ENCODE peak calls at places on chromosome 22, in five cellular contexts. I is IMR-90, J is neuronal stem cell, T is trophoblast cell, G is H1. C is an unnamed sample.

GRCh38 chr22:36017661-36018091 is 10.9 kb downstream of the RBFOX2 start:
- DNase-seq in I (no peak), J (no peak), T (no peak), G (no peak), C (no peak)

GRCh38 chr22:50473855-50474671 is 772 bp downstream of the SBF1 start:
- DNase-seq in I (peak; percentile 67), J (no peak), T (peak; percentile 59), G (no peak), C (peak; percentile 71)

GRCh38 chr22:32764330-32765116 is 37.0 kb upstream of the TIMP3 start:
- DNase-seq in I (peak; percentile 96), J (no peak), T (peak; percentile 78), G (no peak), C (peak; percentile 95)

GRCh38 chr22:43399338-43399979 is 12.4 kb upstream of the MPPED1 start:
- DNase-seq in I (no peak), J (no peak), T (no peak), G (no peak), C (no peak)

GRCh38 chr22:45235851-45236342 is 4.8 kb downstream of the KIAA0930 start:
- DNase-seq in I (no peak), J (no peak), T (no peak), G (no peak), C (no peak)

GRCh38 chr22:45502215-45503070 is at the start of gene FBLN1:
- DNase-seq in I (no peak), J (peak; percentile 85), T (peak; percentile 78), G (peak; percentile 86), C (peak; percentile 56)

GRCh38 chr22:27154717-27155116 is 497.3 kb downstream of the MIAT start:
- DNase-seq in I (no peak), J (no peak), T (no peak), G (no peak), C (no peak)

GRCh38 chr22:42960146-42960509 is 54.8 kb downstream of the PACSIN2 start:
- DNase-seq in I (peak; percentile 12), J (no peak), T (no peak), G (no peak), C (no peak)

GRCh38 chr22:45120931-45121330 is 42.8 kb upstream of the NUP50 start:
- DNase-seq in I (peak; percentile 54), J (no peak), T (no peak), G (no peak), C (peak; percentile 44)

GRCh38 chr22:17084554-17085276 is at the start of gene IL17RA:
- DNase-seq in I (peak; percentile 84), J (peak; percentile 75), T (peak; percentile 90), G (peak; percentile 95), C (peak; percentile 89)

GRCh38 chr22:50483556-50483955 is 2.2 kb downstream of the ADM2 start:
- DNase-seq in I (no peak), J (no peak), T (no peak), G (no peak), C (no peak)

GRCh38 chr22:44523981-44524759 is 26.1 kb upstream of the RTL6 start:
- DNase-seq in I (peak; percentile 99), J (no peak), T (peak; percentile 85), G (peak; percentile 27), C (peak; percentile 99)

GRCh38 chr22:41968601-41969000 is 642 bp upstream of the SEPTIN3 start:
- DNase-seq in I (peak; percentile 42), J (no peak), T (peak; percentile 55), G (no peak), C (no peak)

GRCh38 chr22:27609411-27610029 is 192.0 kb downstream of the MN1 start:
- DNase-seq in I (no peak), J (peak; percentile 35), T (no peak), G (no peak), C (no peak)

GRCh38 chr22:29820941-29821789 is 16.9 kb downstream of the ASCC2 start:
- DNase-seq in I (peak; percentile 98), J (no peak), T (peak; percentile 100), G (no peak), C (peak; percentile 97)

GRCh38 chr22:19942886-19943664 is 1.5 kb upstream of the TXNRD2 start:
- DNase-seq in I (peak; percentile 94), J (no peak), T (peak; percentile 85), G (no peak), C (peak; percentile 92)

GRCh38 chr22:32255217-32255616 is at the start of gene SLC5A4:
- DNase-seq in I (no peak), J (no peak), T (no peak), G (no peak), C (no peak)

GRCh38 chr22:45284705-45285305 is at the start of gene UPK3A:
- DNase-seq in I (no peak), J (peak; percentile 64), T (peak; percentile 68), G (peak; percentile 94), C (peak; percentile 29)

GRCh38 chr22:36505998-36506635 is 723 bp downstream of the FOXRED2 start:
- DNase-seq in I (no peak), J (no peak), T (no peak), G (no peak), C (no peak)

GRCh38 chr22:40498454-40499186 is 128.2 kb downstream of the SGSM3 start:
- DNase-seq in I (peak; percentile 97), J (no peak), T (peak; percentile 97), G (no peak), C (peak; percentile 94)

GRCh38 chr22:20782601-20783299 is 8.8 kb downstream of the SERPIND1 start:
- DNase-seq in I (no peak), J (no peak), T (peak; percentile 80), G (no peak), C (no peak)

GRCh38 chr22:35914665-35915476 is 113.8 kb downstream of the RBFOX2 start:
- DNase-seq in I (peak; percentile 91), J (peak; percentile 87), T (peak; percentile 62), G (peak; percentile 51), C (peak; percentile 95)

GRCh38 chr22:29979645-29980303 is 96.8 kb downstream of the MTMR3 start:
- DNase-seq in I (no peak), J (no peak), T (no peak), G (no peak), C (no peak)

GRCh38 chr22:27397036-27397947 is 404.3 kb downstream of the MN1 start:
- DNase-seq in I (peak; percentile 15), J (no peak), T (peak; percentile 84), G (no peak), C (peak; percentile 41)

GRCh38 chr22:26442086-26442756 is 13.2 kb downstream of the ASPHD2 start:
- DNase-seq in I (no peak), J (no peak), T (no peak), G (no peak), C (no peak)

GRCh38 chr22:45657701-45658100 is 13.9 kb upstream of the ATXN10 start:
- DNase-seq in I (no peak), J (no peak), T (no peak), G (no peak), C (no peak)

GRCh38 chr22:31240011-31240410 is 27.9 kb downstream of the LIMK2 start:
- DNase-seq in I (peak; percentile 63), J (no peak), T (peak; percentile 88), G (no peak), C (peak; percentile 20)

GRCh38 chr22:25405854-25406509 is 158.5 kb upstream of the GRK3 start:
- DNase-seq in I (no peak), J (no peak), T (peak; percentile 10), G (no peak), C (no peak)
- H3K4me3 ChIP-seq in I (peak overlapping the region; percentile 93), J (peak overlapping the region; percentile 56), T (no peak overlapping the region), G (no peak overlapping the region), C (peak overlapping the region; percentile 79)

GRCh38 chr22:37549704-37550059 is 10.6 kb upstream of the CDC42EP1 start:
- DNase-seq in I (peak; percentile 50), J (no peak), T (no peak), G (no peak), C (peak; percentile 60)

GRCh38 chr22:37544955-37545702 is 15.2 kb upstream of the CDC42EP1 start:
- DNase-seq in I (peak; percentile 58), J (no peak), T (peak; percentile 90), G (peak; percentile 95), C (peak; percentile 84)

GRCh38 chr22:37546436-37547248 is 13.6 kb upstream of the CDC42EP1 start:
- DNase-seq in I (peak; percentile 68), J (no peak), T (peak; percentile 83), G (no peak), C (peak; percentile 99)

GRCh38 chr22:37545703-37546435 is 14.4 kb upstream of the CDC42EP1 start:
- DNase-seq in I (peak; percentile 90), J (peak; percentile 77), T (peak; percentile 59), G (peak; percentile 88), C (peak; percentile 100)

GRCh38 chr22:37547249-37547741 is 13.0 kb upstream of the CDC42EP1 start:
- DNase-seq in I (no peak), J (no peak), T (peak; percentile 43), G (no peak), C (peak; percentile 57)
- H4K91ac ChIP-seq in I (peak overlapping the region; percentile 82), J (no peak overlapping the region), T (peak overlapping the region; percentile 99), G (peak overlapping the region; percentile 78), C (peak overlapping the region; percentile 99)

DNA sequence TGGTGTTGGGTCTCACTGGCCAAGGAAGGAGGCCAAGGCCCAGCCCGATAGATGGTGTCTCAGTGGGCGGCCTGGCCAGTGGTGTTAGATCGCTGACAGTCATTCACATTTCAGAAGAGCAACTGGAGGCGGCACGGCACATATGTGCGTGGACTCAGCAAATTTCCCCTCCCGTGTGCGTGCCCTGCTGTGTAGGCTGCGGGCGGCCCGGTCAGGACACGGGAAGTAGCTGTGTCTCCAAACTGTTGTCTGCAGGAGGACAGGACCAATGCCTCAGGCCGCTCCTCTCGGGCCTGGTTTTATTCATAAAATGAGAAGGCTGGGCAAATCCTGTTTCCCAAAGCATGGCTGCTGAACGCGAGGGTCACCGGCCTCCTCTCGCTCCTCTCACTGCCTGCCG is 711.7 kb downstream of the BRD1 start:
- DNase-seq in I (no peak), J (no peak), T (no peak), G (no peak), C (no peak)
- H3K4me3 ChIP-seq in I (no peak overlapping the region), J (no peak overlapping the region), T (no peak overlapping the region), G (no peak overlapping the region), C (no peak overlapping the region)

GRCh38 chr22:24697141-24697540 is 77.4 kb downstream of the PIWIL3 start:
- DNase-seq in I (no peak), J (no peak), T (no peak), G (no peak), C (no peak)
- H4K91ac ChIP-seq in I (peak overlapping the region; percentile 94), J (no peak overlapping the region), T (no peak overlapping the region), G (peak overlapping the region; percentile 100), C (peak overlapping the region; percentile 19)

C was measured in mesenchymal stem cell.